ENCODE peak calls at places on chromosomes 11 and 22, in eight cellular contexts. Q is sigmoid colon, O is heart left ventricle, B is transverse colon, W is A549, C is IMR-90, Y is endothelial cell of umbilical vein, D is stomach. S is an unnamed sample.

GRCh38 chr11:95596011-95596489 is 193.5 kb downstream of the FAM76B start:
- DNase-seq in Q (no peak), O (no peak), B (no peak), W (no peak), C (peak), Y (no peak), D (no peak), S (no peak)

GRCh38 chr11:47216141-47216798 is 1.5 kb downstream of the DDB2 start:
- DNase-seq in Q (no peak), O (peak), B (peak), W (peak), C (peak), Y (peak), D (peak), S (peak)

GRCh38 chr11:67174311-67174710 is 55.2 kb downstream of the KDM2A start:
- DNase-seq in Q (no peak), O (no peak), B (no peak), W (no peak), C (no peak), Y (no peak), D (no peak), S (no peak)

GRCh38 chr11:132402056-132402684 is 1031.8 kb downstream of the NTM start:
- DNase-seq in Q (no peak), O (peak), B (peak), W (no peak), C (peak), Y (no peak), D (no peak), S (peak)

GRCh38 chr11:117431436-117431835 is 103.8 kb downstream of the CEP164 start:
- DNase-seq in Q (no peak), O (no peak), B (no peak), W (no peak), C (no peak), Y (no peak), D (no peak), S (no peak)

GRCh38 chr22:25404923-25405853 is 159.3 kb upstream of the GRK3 start:
- DNase-seq in Q (peak), O (peak), B (peak), W (peak), C (peak), Y (no peak), D (peak), S (peak)

GRCh38 chr11:90874971-90875370 is 652.1 kb upstream of the CHORDC1 start:
- DNase-seq in Q (no peak), O (no peak), B (no peak), W (no peak), C (no peak), Y (no peak), D (no peak), S (no peak)

GRCh38 chr22:37154925-37155712 is 5.4 kb upstream of the IL2RB start:
- DNase-seq in Q (no peak), O (no peak), B (no peak), W (no peak), C (no peak), Y (no peak), D (no peak), S (no peak)

GRCh38 chr11:76798202-76798581 is 15.0 kb downstream of the TSKU start:
- DNase-seq in Q (peak), O (no peak), B (no peak), W (no peak), C (no peak), Y (no peak), D (no peak), S (no peak)

GRCh38 chr11:117560786-117561530 is 233.3 kb downstream of the CEP164 start:
- DNase-seq in Q (no peak), O (no peak), B (no peak), W (no peak), C (no peak), Y (no peak), D (no peak), S (no peak)

GRCh38 chr11:74844865-74845264 is 96.2 kb downstream of the RNF169 start:
- DNase-seq in Q (no peak), O (no peak), B (no peak), W (no peak), C (no peak), Y (no peak), D (no peak), S (no peak)

GRCh38 chr22:44622147-44622427 is 79.9 kb upstream of the PRR5 start:
- DNase-seq in Q (no peak), O (no peak), B (no peak), W (no peak), C (no peak), Y (no peak), D (no peak), S (no peak)

GRCh38 chr11:93567406-93567819 is 24.2 kb upstream of the SMCO4 start:
- DNase-seq in Q (peak), O (peak), B (peak), W (no peak), C (no peak), Y (no peak), D (peak), S (peak)

GRCh38 chr11:1310315-1310687 is 869 bp upstream of the TOLLIP start:
- DNase-seq in Q (no peak), O (no peak), B (peak), W (no peak), C (no peak), Y (no peak), D (no peak), S (no peak)

GRCh38 chr11:112000703-112001102 is 24.5 kb upstream of the DLAT start:
- DNase-seq in Q (no peak), O (no peak), B (no peak), W (no peak), C (no peak), Y (no peak), D (no peak), S (no peak)

GRCh38 chr11:34696876-34697275 is 76.0 kb downstream of the EHF start:
- DNase-seq in Q (no peak), O (no peak), B (no peak), W (no peak), C (no peak), Y (no peak), D (no peak), S (no peak)

GRCh38 chr22:17774206-17774927 is at the start of gene BID:
- DNase-seq in Q (no peak), O (peak), B (peak), W (no peak), C (peak), Y (peak), D (peak), S (peak)

GRCh38 chr11:104663190-104664140 is 234.8 kb downstream of the CASP12 start:
- DNase-seq in Q (no peak), O (no peak), B (no peak), W (no peak), C (peak), Y (no peak), D (no peak), S (no peak)

GRCh38 chr11:121927359-121927758 is 188.7 kb downstream of the BLID start:
- DNase-seq in Q (no peak), O (no peak), B (no peak), W (no peak), C (no peak), Y (no peak), D (no peak), S (no peak)

GRCh38 chr22:39960791-39961746 is 872 bp downstream of the TMA7B start:
- DNase-seq in Q (no peak), O (no peak), B (peak), W (no peak), C (peak), Y (no peak), D (peak), S (peak)

GRCh38 chr22:45034156-45034555 is 24.4 kb upstream of the PHF21B start:
- DNase-seq in Q (no peak), O (no peak), B (no peak), W (no peak), C (no peak), Y (no peak), D (no peak), S (no peak)

GRCh38 chr11:7167976-7168740 is 79.4 kb downstream of the RBMXL2 start:
- DNase-seq in Q (no peak), O (no peak), B (no peak), W (no peak), C (no peak), Y (no peak), D (no peak), S (no peak)

GRCh38 chr11:110921742-110922200 is 209.5 kb upstream of the ARHGAP20 start:
- DNase-seq in Q (peak), O (no peak), B (no peak), W (no peak), C (peak), Y (no peak), D (peak), S (no peak)

GRCh38 chr22:45441158-45441557 is 27.7 kb downstream of the RIBC2 start:
- DNase-seq in Q (peak), O (peak), B (peak), W (peak), C (peak), Y (peak), D (peak), S (peak)

GRCh38 chr11:1055109-1055703 is 18.7 kb upstream of the MUC6 start:
- DNase-seq in Q (peak), O (no peak), B (no peak), W (no peak), C (no peak), Y (no peak), D (no peak), S (no peak)

GRCh38 chr11:6538892-6539291 is 41.8 kb downstream of the DNHD1 start:
- DNase-seq in Q (no peak), O (no peak), B (no peak), W (no peak), C (no peak), Y (no peak), D (no peak), S (no peak)

GRCh38 chr11:120432056-120433018 is 79.2 kb upstream of the GRIK4 start:
- DNase-seq in Q (no peak), O (peak), B (no peak), W (peak), C (peak), Y (peak), D (no peak), S (peak)

GRCh38 chr22:40509401-40510134 is 127.0 kb downstream of the MRTFA start:
- DNase-seq in Q (peak), O (peak), B (peak), W (no peak), C (peak), Y (peak), D (peak), S (no peak)

DNA sequence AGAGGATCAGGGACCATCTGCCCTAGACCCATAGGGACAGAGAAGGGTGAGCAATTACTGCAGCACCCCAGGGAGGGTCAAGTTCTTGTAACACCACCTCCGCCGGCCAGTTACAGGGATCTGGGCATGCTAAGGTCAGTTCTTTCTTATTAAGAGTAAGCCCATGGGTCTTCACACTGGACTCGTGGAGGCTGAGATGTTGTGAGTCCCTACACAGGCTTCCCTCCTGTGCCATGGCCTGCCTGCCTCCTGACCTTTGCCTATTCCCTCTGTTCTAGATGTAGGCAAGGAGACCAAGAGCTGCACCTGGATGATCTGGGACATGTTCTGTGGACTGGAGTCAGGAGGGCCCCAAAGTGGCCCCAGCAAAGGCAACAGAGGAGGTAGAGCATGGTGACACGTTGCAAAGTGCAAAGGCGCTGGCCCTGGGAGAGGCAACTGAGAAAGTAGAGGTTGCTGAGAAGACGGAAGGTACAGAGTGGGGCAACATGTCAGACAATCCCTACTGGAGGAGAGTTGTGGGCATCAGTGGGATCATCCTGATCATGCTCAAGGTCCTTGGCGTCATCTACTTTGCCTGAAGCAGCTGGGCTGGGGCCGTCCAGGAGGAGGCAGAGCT is 16.3 kb upstream of the GNAZ start:
- DNase-seq in Q (no peak), O (no peak), B (no peak), W (no peak), C (no peak), Y (no peak), D (no peak), S (no peak)
- TF ChIP-seq POLR2A in Q (no peak), O (no peak), B (no peak), W (no peak), C (no peak), Y (no peak), D (no peak), S (no peak)

GRCh38 chr22:19955241-19956128 is 13.9 kb upstream of the TXNRD2 start:
- DNase-seq in Q (peak), O (no peak), B (no peak), W (no peak), C (no peak), Y (no peak), D (no peak), S (no peak)
- TF ChIP-seq POLR2A in Q (no peak), O (no peak), B (no peak), W (no peak), C (no peak), Y (no peak), D (no peak), S (no peak)

GRCh38 chr22:38755155-38755910 is 465 bp downstream of the SUN2 start:
- DNase-seq in Q (peak), O (peak), B (peak), W (peak), C (peak), Y (peak), D (peak), S (peak)
- TF ChIP-seq POLR2A in Q (peak), O (no peak), B (peak), W (peak), C (no peak), Y (peak), D (no peak), S (peak)

GRCh38 chr11:65421204-65422103 is 1.1 kb upstream of the NEAT1 start:
- DNase-seq in Q (peak), O (peak), B (peak), W (peak), C (peak), Y (peak), D (peak), S (peak)
- TF ChIP-seq POLR2A in Q (peak), O (no peak), B (peak), W (peak), C (peak), Y (peak), D (no peak), S (peak)

GRCh38 chr22:38259370-38259769 is 13.4 kb downstream of the TMEM184B start:
- DNase-seq in Q (no peak), O (no peak), B (no peak), W (no peak), C (no peak), Y (no peak), D (no peak), S (no peak)

GRCh38 chr22:38255697-38256096 is 17.1 kb downstream of the TMEM184B start:
- DNase-seq in Q (no peak), O (no peak), B (no peak), W (no peak), C (no peak), Y (no peak), D (no peak), S (no peak)

GRCh38 chr22:38258895-38259294 is 13.9 kb downstream of the TMEM184B start:
- DNase-seq in Q (peak), O (peak), B (no peak), W (no peak), C (peak), Y (peak), D (no peak), S (no peak)

GRCh38 chr22:38257170-38257569 is 15.6 kb downstream of the TMEM184B start:
- DNase-seq in Q (peak), O (no peak), B (no peak), W (no peak), C (peak), Y (peak), D (no peak), S (no peak)

DNA sequence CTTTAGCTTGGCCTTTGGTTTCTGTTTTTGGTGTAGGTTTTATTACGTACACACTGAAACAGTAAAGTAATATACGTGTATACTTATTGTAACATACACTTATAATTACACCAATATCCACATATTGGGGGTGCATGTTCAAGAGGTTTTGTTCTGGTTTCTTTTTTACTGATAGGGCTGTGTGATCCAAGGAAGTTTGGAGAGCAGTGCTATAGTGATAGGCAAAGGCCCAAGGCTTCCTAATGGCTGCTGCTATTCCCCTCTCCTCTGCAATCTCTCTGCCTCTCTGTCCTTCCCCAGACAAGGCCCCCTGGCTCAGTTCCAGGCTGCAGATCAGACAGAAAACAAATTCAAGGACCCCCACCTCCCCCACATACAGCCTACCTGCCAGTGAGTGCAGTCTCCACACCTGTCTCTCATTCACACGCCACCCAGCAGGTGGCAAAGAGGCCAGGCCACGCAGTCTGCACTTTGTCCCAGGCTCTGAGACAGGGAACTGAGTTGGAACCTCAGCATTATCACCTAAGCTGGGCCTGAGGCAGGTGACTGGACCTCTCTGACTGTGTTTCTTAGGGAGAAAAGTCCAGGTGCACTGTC is 15.1 kb downstream of the TMEM184B start:
- DNase-seq in Q (no peak), O (no peak), B (peak), W (no peak), C (no peak), Y (no peak), D (peak), S (no peak)
- TF ChIP-seq POLR2A in Q (no peak), O (no peak), B (no peak), W (no peak), C (peak), Y (no peak), D (no peak), S (no peak)

GRCh38 chr11:45930031-45930794 is 7.8 kb downstream of the LARGE2 start:
- DNase-seq in Q (peak), O (peak), B (peak), W (no peak), C (no peak), Y (no peak), D (peak), S (no peak)
- TF ChIP-seq POLR2A in Q (no peak), O (no peak), B (no peak), W (no peak), C (no peak), Y (no peak), D (no peak), S (no peak)

GRCh38 chr11:61828629-61829407 is 718 bp downstream of the FADS2 start:
- DNase-seq in Q (peak), O (peak), B (no peak), W (peak), C (no peak), Y (peak), D (no peak), S (no peak)
- TF ChIP-seq POLR2A in Q (no peak), O (no peak), B (no peak), W (no peak), C (no peak), Y (no peak), D (no peak), S (peak)